ENCODE peak calls at places on chromosomes 12 and 14, in seven cellular contexts. One of them, this sample, is unnamed.

GRCh38 chr14:88798161-88798560 is 5.4 kb upstream of the EML5 start:
- DNase-seq in endothelial cell of umbilical vein: no peak
- DNase-seq in neural progenitor cell: no peak
- DNase-seq in hepatocyte: no peak
- DNase-seq in neuronal stem cell: no peak
- DNase-seq in PC-3: no peak
- DNase-seq in fibroblast of lung: no peak
- DNase-seq in this sample: no peak

GRCh38 chr14:35374273-35374681 is 30.3 kb downstream of the NFKBIA start:
- DNase-seq in endothelial cell of umbilical vein: peak; percentile 36
- DNase-seq in neural progenitor cell: no peak
- DNase-seq in hepatocyte: peak; percentile 77
- DNase-seq in neuronal stem cell: no peak
- DNase-seq in PC-3: peak; percentile 84
- DNase-seq in fibroblast of lung: peak; percentile 94
- DNase-seq in this sample: peak; percentile 89

GRCh38 chr12:112809684-112810083 is 18.1 kb downstream of the RPH3A start:
- DNase-seq in endothelial cell of umbilical vein: no peak
- DNase-seq in neural progenitor cell: no peak
- DNase-seq in hepatocyte: no peak
- DNase-seq in neuronal stem cell: no peak
- DNase-seq in PC-3: no peak
- DNase-seq in fibroblast of lung: no peak
- DNase-seq in this sample: no peak

GRCh38 chr12:21644516-21644915 is 13.1 kb downstream of the LDHB start:
- DNase-seq in endothelial cell of umbilical vein: no peak
- DNase-seq in neural progenitor cell: no peak
- DNase-seq in hepatocyte: no peak
- DNase-seq in neuronal stem cell: no peak
- DNase-seq in PC-3: no peak
- DNase-seq in fibroblast of lung: no peak
- DNase-seq in this sample: no peak

GRCh38 chr12:3994500-3994899 is 121.3 kb upstream of the PARP11 start:
- DNase-seq in endothelial cell of umbilical vein: no peak
- DNase-seq in neural progenitor cell: no peak
- DNase-seq in hepatocyte: no peak
- DNase-seq in neuronal stem cell: no peak
- DNase-seq in PC-3: no peak
- DNase-seq in fibroblast of lung: no peak
- DNase-seq in this sample: no peak

GRCh38 chr12:54282949-54283593 is 2.5 kb downstream of the HNRNPA1 start:
- DNase-seq in endothelial cell of umbilical vein: no peak
- DNase-seq in neural progenitor cell: no peak
- DNase-seq in hepatocyte: no peak
- DNase-seq in neuronal stem cell: no peak
- DNase-seq in PC-3: no peak
- DNase-seq in fibroblast of lung: no peak
- DNase-seq in this sample: no peak

GRCh38 chr12:112283541-112283940 is 98.7 kb downstream of the HECTD4 start:
- DNase-seq in endothelial cell of umbilical vein: no peak
- DNase-seq in neural progenitor cell: no peak
- DNase-seq in hepatocyte: no peak
- DNase-seq in neuronal stem cell: no peak
- DNase-seq in PC-3: no peak
- DNase-seq in fibroblast of lung: peak; percentile 16
- DNase-seq in this sample: no peak

GRCh38 chr14:68780358-68781160 is 12.3 kb downstream of the ZFP36L1 start:
- DNase-seq in endothelial cell of umbilical vein: peak; percentile 57
- DNase-seq in neural progenitor cell: peak; percentile 51
- DNase-seq in hepatocyte: peak; percentile 74
- DNase-seq in neuronal stem cell: no peak
- DNase-seq in PC-3: peak; percentile 43
- DNase-seq in fibroblast of lung: peak; percentile 73
- DNase-seq in this sample: no peak

GRCh38 chr12:15443611-15444010 is 121.3 kb downstream of the PTPRO start:
- DNase-seq in endothelial cell of umbilical vein: no peak
- DNase-seq in neural progenitor cell: no peak
- DNase-seq in hepatocyte: no peak
- DNase-seq in neuronal stem cell: no peak
- DNase-seq in PC-3: peak; percentile 39
- DNase-seq in fibroblast of lung: no peak
- DNase-seq in this sample: no peak

GRCh38 chr14:77139540-77140342 is 1.9 kb downstream of the ZDHHC22 start:
- DNase-seq in endothelial cell of umbilical vein: no peak
- DNase-seq in neural progenitor cell: peak; percentile 90
- DNase-seq in hepatocyte: peak; percentile 64
- DNase-seq in neuronal stem cell: peak; percentile 60
- DNase-seq in PC-3: peak; percentile 52
- DNase-seq in fibroblast of lung: no peak
- DNase-seq in this sample: peak; percentile 29
- H3K27me3 ChIP-seq in endothelial cell of umbilical vein: peaks cover 47% of the 10 kb centered on the region
- H3K27me3 ChIP-seq in neural progenitor cell: peaks cover 91% of the 10 kb centered on the region
- H3K27me3 ChIP-seq in hepatocyte: peaks cover 89% of the 10 kb centered on the region
- H3K27me3 ChIP-seq in neuronal stem cell: peaks cover 30% of the 10 kb centered on the region
- H3K27me3 ChIP-seq in PC-3: peaks cover 71% of the 10 kb centered on the region
- H3K27me3 ChIP-seq in fibroblast of lung: peaks cover 55% of the 10 kb centered on the region
- H3K27me3 ChIP-seq in this sample: peaks cover 5% of the 10 kb centered on the region

DNA sequence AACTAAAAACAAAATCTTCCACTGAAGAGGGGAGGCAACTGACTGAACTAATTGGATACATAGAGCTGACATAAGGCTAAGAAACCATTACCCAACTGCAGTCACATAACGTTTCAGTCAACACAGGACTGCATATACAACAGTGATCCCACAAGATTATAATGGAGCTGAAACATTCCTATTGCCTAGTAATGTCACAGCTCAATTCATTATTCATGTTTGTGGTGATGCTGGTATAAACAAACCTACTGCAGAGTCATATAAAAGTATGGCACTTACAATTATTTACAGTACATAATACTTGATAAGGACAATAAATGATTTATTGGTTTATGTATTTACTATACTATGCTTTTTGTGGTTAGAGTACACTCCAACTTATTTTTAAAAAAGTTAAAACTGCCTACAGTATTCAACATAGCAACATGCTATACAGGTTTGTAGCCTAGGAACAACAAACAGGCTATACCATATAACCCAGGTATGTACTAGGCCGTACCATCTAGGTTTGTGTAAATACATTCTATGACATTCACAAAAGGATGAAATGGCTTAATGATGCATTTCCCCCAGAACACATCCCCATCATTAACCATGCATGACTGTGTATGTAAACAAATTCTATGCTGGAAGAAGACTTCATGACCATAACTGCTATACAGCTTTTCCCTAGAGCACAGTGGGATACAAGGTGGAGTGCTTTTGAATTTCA is 4.3 kb downstream of the NAP1L1 start:
- DNase-seq in endothelial cell of umbilical vein: no peak
- DNase-seq in neural progenitor cell: no peak
- DNase-seq in hepatocyte: no peak
- DNase-seq in neuronal stem cell: no peak
- DNase-seq in PC-3: no peak
- DNase-seq in fibroblast of lung: peak; percentile 58
- DNase-seq in this sample: peak; percentile 7
- H2AFZ ChIP-seq in endothelial cell of umbilical vein: no peak overlapping the region
- H2AFZ ChIP-seq in neural progenitor cell: no peak overlapping the region
- H2AFZ ChIP-seq in hepatocyte: no peak overlapping the region
- H2AFZ ChIP-seq in neuronal stem cell: no peak overlapping the region
- H2AFZ ChIP-seq in PC-3: no peak overlapping the region
- H2AFZ ChIP-seq in fibroblast of lung: no peak overlapping the region
- H2AFZ ChIP-seq in this sample: no peak overlapping the region

GRCh38 chr12:113820842-113821241 is 145.3 kb downstream of the RBM19 start:
- DNase-seq in endothelial cell of umbilical vein: no peak
- DNase-seq in neural progenitor cell: no peak
- DNase-seq in hepatocyte: no peak
- DNase-seq in neuronal stem cell: no peak
- DNase-seq in PC-3: no peak
- DNase-seq in fibroblast of lung: no peak
- DNase-seq in this sample: no peak

GRCh38 chr12:113825705-113826104 is 140.4 kb downstream of the RBM19 start:
- DNase-seq in endothelial cell of umbilical vein: no peak
- DNase-seq in neural progenitor cell: peak; percentile 52
- DNase-seq in hepatocyte: no peak
- DNase-seq in neuronal stem cell: no peak
- DNase-seq in PC-3: no peak
- DNase-seq in fibroblast of lung: no peak
- DNase-seq in this sample: no peak

GRCh38 chr12:113826805-113827204 is 139.3 kb downstream of the RBM19 start:
- DNase-seq in endothelial cell of umbilical vein: no peak
- DNase-seq in neural progenitor cell: no peak
- DNase-seq in hepatocyte: no peak
- DNase-seq in neuronal stem cell: no peak
- DNase-seq in PC-3: no peak
- DNase-seq in fibroblast of lung: no peak
- DNase-seq in this sample: no peak

GRCh38 chr12:113822986-113823385 is 143.1 kb downstream of the RBM19 start:
- DNase-seq in endothelial cell of umbilical vein: no peak
- DNase-seq in neural progenitor cell: no peak
- DNase-seq in hepatocyte: no peak
- DNase-seq in neuronal stem cell: no peak
- DNase-seq in PC-3: no peak
- DNase-seq in fibroblast of lung: no peak
- DNase-seq in this sample: no peak

GRCh38 chr12:113823816-113824215 is 142.3 kb downstream of the RBM19 start:
- DNase-seq in endothelial cell of umbilical vein: no peak
- DNase-seq in neural progenitor cell: no peak
- DNase-seq in hepatocyte: no peak
- DNase-seq in neuronal stem cell: no peak
- DNase-seq in PC-3: no peak
- DNase-seq in fibroblast of lung: no peak
- DNase-seq in this sample: no peak
- H3K4me2 ChIP-seq in endothelial cell of umbilical vein: no peak overlapping the region
- H3K4me2 ChIP-seq in neural progenitor cell: no peak overlapping the region
- H3K4me2 ChIP-seq in hepatocyte: no peak overlapping the region
- H3K4me2 ChIP-seq in neuronal stem cell: no peak overlapping the region
- H3K4me2 ChIP-seq in PC-3: no peak overlapping the region
- H3K4me2 ChIP-seq in fibroblast of lung: no peak overlapping the region
- H3K4me2 ChIP-seq in this sample: no peak overlapping the region

DNA sequence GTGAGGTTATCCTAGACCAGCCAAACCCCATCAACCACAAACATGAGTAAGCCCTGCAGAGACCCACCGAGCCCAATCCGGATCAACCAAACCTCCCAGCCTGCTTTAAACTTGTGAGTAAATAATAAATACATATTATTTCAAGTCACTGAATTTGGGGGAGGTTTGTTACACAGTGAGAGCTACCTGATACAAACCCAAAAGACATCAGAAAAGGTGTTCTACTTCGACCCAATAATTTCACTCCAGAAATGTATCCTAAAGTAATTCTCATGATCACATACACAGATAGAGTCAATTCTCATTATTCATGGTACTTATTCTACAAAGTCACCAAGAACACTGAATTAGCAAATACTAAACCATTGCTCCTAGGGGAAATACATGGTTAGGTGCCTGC is 16.2 kb upstream of the CORO1C start:
- DNase-seq in endothelial cell of umbilical vein: no peak
- DNase-seq in neural progenitor cell: no peak
- DNase-seq in hepatocyte: no peak
- DNase-seq in neuronal stem cell: no peak
- DNase-seq in PC-3: no peak
- DNase-seq in fibroblast of lung: no peak
- DNase-seq in this sample: no peak
- H3K27me3 ChIP-seq in endothelial cell of umbilical vein: no peaks in the 10 kb centered on the region
- H3K27me3 ChIP-seq in neural progenitor cell: no peaks in the 10 kb centered on the region
- H3K27me3 ChIP-seq in hepatocyte: no peaks in the 10 kb centered on the region
- H3K27me3 ChIP-seq in neuronal stem cell: no peaks in the 10 kb centered on the region
- H3K27me3 ChIP-seq in PC-3: no peaks in the 10 kb centered on the region
- H3K27me3 ChIP-seq in fibroblast of lung: no peaks in the 10 kb centered on the region
- H3K27me3 ChIP-seq in this sample: no peaks in the 10 kb centered on the region

GRCh38 chr12:6199211-6199530 is 1.0 kb upstream of the CD9 start:
- DNase-seq in endothelial cell of umbilical vein: no peak
- DNase-seq in neural progenitor cell: no peak
- DNase-seq in hepatocyte: no peak
- DNase-seq in neuronal stem cell: no peak
- DNase-seq in PC-3: no peak
- DNase-seq in fibroblast of lung: no peak
- DNase-seq in this sample: no peak
- H2AFZ ChIP-seq in endothelial cell of umbilical vein: no peak overlapping the region
- H2AFZ ChIP-seq in neural progenitor cell: no peak overlapping the region
- H2AFZ ChIP-seq in hepatocyte: no peak overlapping the region
- H2AFZ ChIP-seq in neuronal stem cell: peak overlapping the region; percentile 88
- H2AFZ ChIP-seq in PC-3: no peak overlapping the region
- H2AFZ ChIP-seq in fibroblast of lung: no peak overlapping the region
- H2AFZ ChIP-seq in this sample: no peak overlapping the region